ENCODE peak calls at places on chromosomes 3 and 15, in eight cellular contexts. T is thyroid gland, G is esophagus muscularis mucosa, N is ovary, A is stomach, D is K562, X is A549, R is HCT116. Y is an unnamed sample.

GRCh38 chr3:66753670-66754069 is 244.4 kb upstream of the KBTBD8 start:
- DNase-seq in D (no peak), A (no peak), R (no peak), G (no peak), T (no peak), X (no peak), N (no peak), Y (no peak)

GRCh38 chr15:26910715-26911114 is 43.9 kb downstream of the GABRA5 start:
- DNase-seq in G (no peak), A (no peak), N (no peak), D (no peak), R (no peak), T (peak; percentile 27), X (no peak), Y (no peak)

GRCh38 chr15:39942101-39942752 is 8.3 kb downstream of the EIF2AK4 start:
- DNase-seq in X (no peak), G (no peak), A (no peak), T (no peak), D (no peak), N (no peak), R (no peak), Y (no peak)

GRCh38 chr15:48397841-48398240 is 66.6 kb downstream of the DUT start:
- DNase-seq in G (no peak), R (no peak), D (no peak), X (no peak), T (peak; percentile 60), A (peak; percentile 67), N (peak; percentile 68), Y (no peak)

GRCh38 chr3:43390255-43390588 is 103.9 kb downstream of the SNRK start:
- DNase-seq in T (no peak), D (no peak), N (no peak), G (peak; percentile 78), A (no peak), R (no peak), X (no peak), Y (no peak)

GRCh38 chr15:90851945-90852344 is 16.4 kb upstream of the FURIN start:
- DNase-seq in A (no peak), T (no peak), X (no peak), D (no peak), N (no peak), G (no peak), R (no peak), Y (no peak)

GRCh38 chr15:89781891-89782618 is 5.9 kb downstream of the MESP2 start:
- DNase-seq in D (no peak), G (no peak), R (peak; percentile 39), A (no peak), X (no peak), N (no peak), T (no peak), Y (no peak)

GRCh38 chr15:44340410-44340809 is 51.9 kb downstream of the GOLM2 start:
- DNase-seq in X (no peak), R (no peak), A (no peak), N (no peak), G (no peak), T (peak; percentile 84), D (no peak), Y (no peak)

GRCh38 chr15:61702224-61703120 is 357.8 kb downstream of the VPS13C start:
- DNase-seq in D (no peak), N (no peak), G (peak; percentile 77), T (no peak), X (no peak), R (no peak), A (no peak), Y (no peak)

GRCh38 chr3:113498221-113499005 is 16.5 kb downstream of the SPICE1 start:
- DNase-seq in N (no peak), D (no peak), R (no peak), A (no peak), G (no peak), T (no peak), X (no peak), Y (no peak)

GRCh38 chr15:29822100-29822684 is at the start of gene TJP1:
- DNase-seq in T (peak; percentile 81), G (peak; percentile 93), X (peak; percentile 54), R (no peak), A (peak; percentile 83), N (peak; percentile 83), D (peak; percentile 88), Y (no peak)

GRCh38 chr3:126567696-126568438 is 9.1 kb upstream of the C3orf22 start:
- DNase-seq in N (no peak), D (no peak), T (no peak), R (no peak), A (no peak), G (peak; percentile 78), X (peak; percentile 21), Y (no peak)

GRCh38 chr15:87038404-87038803 is 958.7 kb downstream of the AGBL1 start:
- DNase-seq in N (no peak), R (no peak), D (no peak), X (no peak), A (no peak), G (no peak), T (no peak), Y (no peak)

GRCh38 chr3:53145109-53146077 is 15.2 kb upstream of the RFT1 start:
- DNase-seq in R (no peak), T (no peak), D (no peak), X (no peak), G (no peak), A (peak; percentile 69), N (no peak), Y (no peak)

GRCh38 chr3:108510496-108510895 is at the start of gene MYH15:
- DNase-seq in X (no peak), T (no peak), A (no peak), N (no peak), R (no peak), D (no peak), G (no peak), Y (no peak)

GRCh38 chr3:20056727-20057611 is 16.7 kb downstream of the KAT2B start:
- DNase-seq in N (no peak), T (peak; percentile 56), A (no peak), G (no peak), X (no peak), D (no peak), R (no peak), Y (no peak)

GRCh38 chr3:48504051-48504946 is at the start of gene SHISA5:
- DNase-seq in G (no peak), X (no peak), D (peak; percentile 77), T (peak; percentile 82), R (no peak), N (peak; percentile 87), A (peak; percentile 76), Y (no peak)

GRCh38 chr3:106522397-106522796 is 653.6 kb upstream of the CBLB start:
- DNase-seq in G (no peak), N (no peak), D (no peak), R (no peak), X (no peak), T (no peak), A (no peak), Y (no peak)
- TF ChIP-seq CTCF in G (no peak), N (no peak), D (no peak), R (no peak), X (no peak), T (no peak), A (no peak), Y (no peak)

DNA sequence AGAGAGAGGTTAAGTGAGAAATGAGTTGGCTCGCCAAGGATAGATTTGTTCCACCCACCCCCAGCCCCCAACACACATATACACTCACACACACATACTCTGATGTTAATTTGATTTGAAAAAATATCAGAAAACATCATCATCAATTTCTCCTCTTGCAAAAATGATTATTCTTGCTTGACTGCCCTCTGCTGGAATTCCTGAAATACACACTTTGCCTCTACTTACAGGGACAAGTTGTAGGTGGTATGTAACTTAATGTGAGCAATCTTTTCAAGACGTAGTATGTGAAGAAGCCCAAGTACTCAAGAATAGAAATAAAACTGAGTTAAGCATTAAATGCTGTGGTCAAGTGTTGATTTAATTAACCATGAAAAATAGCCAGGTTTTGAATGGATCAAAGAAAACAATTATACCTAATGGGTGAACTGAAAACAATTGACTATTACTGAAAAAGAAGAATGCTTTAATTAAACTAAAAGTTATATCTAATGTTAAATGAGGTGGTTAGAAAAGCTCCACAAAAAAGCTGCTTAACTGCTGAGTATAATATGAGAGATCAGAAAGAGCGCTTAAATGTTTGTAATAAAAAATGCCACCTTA is 46.6 kb upstream of the MDFIC2 start:
- DNase-seq in A (no peak), X (peak; percentile 3), R (peak; percentile 0), D (no peak), T (peak; percentile 6), G (no peak), N (no peak), Y (no peak)
- TF ChIP-seq POLR2A in A (no peak), X (no peak), R (no peak), D (no peak), T (no peak), G (no peak), N (no peak), Y (no peak)

DNA sequence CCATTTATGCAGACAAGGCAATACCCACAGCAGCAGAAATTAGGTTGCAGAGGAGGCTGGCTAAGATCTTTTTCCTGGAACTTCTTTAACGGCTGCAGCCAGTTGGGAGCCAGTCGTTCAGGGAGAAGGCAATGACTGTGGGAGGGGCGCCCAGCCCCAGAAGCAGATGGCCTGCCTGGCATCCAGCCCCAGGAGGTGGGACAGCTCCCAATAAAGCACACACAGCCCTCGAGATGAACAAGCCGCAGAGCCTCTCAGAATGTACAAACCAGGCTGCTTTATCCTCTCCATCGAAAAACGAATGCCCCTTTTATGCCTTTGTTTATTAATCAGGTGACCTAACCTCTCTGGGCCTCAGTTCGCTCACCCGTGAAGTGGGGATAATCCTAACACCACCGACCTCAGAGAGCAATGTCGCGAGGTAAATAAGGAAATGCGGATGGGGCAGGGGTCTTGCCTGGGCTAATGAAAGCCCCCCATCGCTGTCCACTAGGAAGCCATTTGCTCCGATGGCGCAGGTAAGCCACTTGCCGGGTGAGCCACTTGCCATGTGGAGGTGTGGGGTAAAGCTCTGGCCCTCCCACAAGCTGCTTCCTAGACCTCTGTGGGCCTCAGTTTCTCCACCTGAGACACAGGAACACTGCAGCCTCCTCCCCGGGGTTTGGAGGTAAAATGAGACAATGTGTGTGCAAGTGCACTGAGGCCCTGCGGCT is 35.8 kb downstream of the MGLL start:
- DNase-seq in G (peak; percentile 95), R (no peak), A (peak; percentile 53), D (no peak), N (peak; percentile 58), X (no peak), T (peak; percentile 18), Y (no peak)
- H3K4me3 ChIP-seq in G (peak overlapping the region; percentile 8), R (no peak overlapping the region), A (no peak overlapping the region), D (no peak overlapping the region), N (no peak overlapping the region), X (no peak overlapping the region), T (no peak overlapping the region), Y (no peak overlapping the region)

GRCh38 chr3:179745109-179745508 is 92.3 kb downstream of the USP13 start:
- DNase-seq in A (no peak), R (no peak), X (no peak), N (no peak), G (peak; percentile 8), T (no peak), D (no peak), Y (no peak)

DNA sequence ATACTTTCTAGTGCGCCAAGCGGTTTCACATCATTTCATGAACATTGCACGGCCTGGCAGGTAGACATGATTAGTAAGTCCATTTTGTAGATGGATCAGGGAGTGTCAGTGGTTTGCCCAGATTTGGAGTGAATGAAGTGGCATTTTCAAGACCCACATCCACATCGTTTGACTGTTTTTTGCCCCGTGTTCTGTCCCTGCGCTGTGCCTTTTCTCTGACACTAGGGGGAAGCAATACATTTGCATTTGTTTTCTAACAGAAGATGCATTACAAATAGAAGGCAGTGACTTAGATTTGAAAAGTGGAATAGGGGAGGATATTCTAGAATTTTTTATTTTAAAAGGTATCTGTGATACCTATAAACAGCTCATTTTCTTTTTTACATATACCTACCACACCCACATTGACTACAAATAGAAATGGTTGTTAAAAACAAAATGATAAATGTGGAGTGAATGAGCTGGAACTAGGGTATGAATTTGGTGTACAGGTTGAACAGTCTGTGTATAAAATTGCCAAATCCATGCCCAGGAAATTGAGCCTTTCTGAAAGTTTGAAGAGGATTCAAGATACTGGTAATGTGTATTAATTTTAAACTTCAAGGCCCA is 98.0 kb downstream of the USP13 start:
- DNase-seq in R (no peak), N (no peak), A (no peak), G (no peak), D (no peak), X (no peak), T (no peak), Y (no peak)
- TF ChIP-seq CTCF in R (peak; percentile 32), N (no peak), A (peak; percentile 30), G (peak; percentile 41), D (peak; percentile 44), X (peak; percentile 36), T (no peak), Y (no peak)

Y was measured in esophagus squamous epithelium.